ENCODE peak calls at places on chromosomes 7 and 10, in six cellular contexts. K is hepatocyte; V is PC-3; C is IMR-90; B is endodermal cell; H is CD8-positive, alpha-beta T cell. A is an unnamed sample.

GRCh38 chr7:157299613-157300405 is 37.0 kb upstream of the DNAJB6 start:
- DNase-seq in K (no peak), V (peak; percentile 26), C (no peak), B (peak; percentile 66), H (peak; percentile 35), A (no peak)

GRCh38 chr7:132412435-132412834 is 163.8 kb downstream of the PLXNA4 start:
- DNase-seq in K (no peak), V (no peak), C (no peak), B (no peak), H (no peak), A (no peak)

GRCh38 chr7:2151235-2151634 is 81.5 kb downstream of the MAD1L1 start:
- DNase-seq in K (no peak), V (no peak), C (no peak), B (no peak), H (no peak), A (no peak)

GRCh38 chr10:75226656-75227055 is 9.1 kb downstream of the COMTD1 start:
- DNase-seq in K (no peak), V (no peak), C (no peak), B (peak; percentile 56), H (no peak), A (no peak)

GRCh38 chr7:28587211-28587610 is 174.9 kb downstream of the CREB5 start:
- DNase-seq in K (peak; percentile 19), V (peak; percentile 65), C (peak; percentile 31), B (no peak), H (no peak), A (no peak)

GRCh38 chr7:80263321-80263720 is 128.7 kb downstream of the GNAI1 start:
- DNase-seq in K (no peak), V (no peak), C (no peak), B (no peak), H (no peak), A (no peak)

GRCh38 chr10:103915794-103916193 is 2.2 kb downstream of the STN1 start:
- DNase-seq in K (no peak), V (peak; percentile 22), C (no peak), B (no peak), H (no peak), A (no peak)

GRCh38 chr10:104925232-104925851 is 284.3 kb downstream of the SORCS3 start:
- DNase-seq in K (peak; percentile 76), V (peak; percentile 49), C (no peak), B (peak; percentile 85), H (peak; percentile 13), A (no peak)

GRCh38 chr10:127977368-127978009 is 70.6 kb downstream of the PTPRE start:
- DNase-seq in K (no peak), V (peak; percentile 17), C (peak; percentile 44), B (no peak), H (no peak), A (peak; percentile 70)

GRCh38 chr10:48231178-48231577 is 43.3 kb downstream of the FRMPD2 start:
- DNase-seq in K (no peak), V (no peak), C (no peak), B (no peak), H (no peak), A (no peak)

GRCh38 chr7:13055732-13056369 is 368.4 kb downstream of the ARL4A start:
- DNase-seq in K (no peak), V (no peak), C (no peak), B (no peak), H (no peak), A (no peak)

GRCh38 chr7:1881946-1882345 is 211.9 kb downstream of the ELFN1 start:
- DNase-seq in K (no peak), V (no peak), C (no peak), B (no peak), H (no peak), A (no peak)

GRCh38 chr7:155769701-155770100 is 42.6 kb downstream of the SHH start:
- DNase-seq in K (peak; percentile 69), V (no peak), C (no peak), B (peak; percentile 1), H (no peak), A (no peak)

GRCh38 chr7:4707980-4708411 is 25.9 kb downstream of the FOXK1 start:
- DNase-seq in K (no peak), V (no peak), C (no peak), B (peak; percentile 95), H (no peak), A (no peak)

GRCh38 chr10:8279598-8279997 is 225.1 kb downstream of the GATA3 start:
- DNase-seq in K (peak; percentile 24), V (peak; percentile 58), C (peak; percentile 8), B (no peak), H (no peak), A (no peak)

GRCh38 chr7:92754756-92755581 is 81.4 kb downstream of the CDK6 start:
- DNase-seq in K (no peak), V (no peak), C (no peak), B (peak; percentile 48), H (no peak), A (no peak)

GRCh38 chr7:70477051-70478010 is 654.6 kb upstream of the GALNT17 start:
- DNase-seq in K (peak; percentile 18), V (no peak), C (no peak), B (no peak), H (no peak), A (no peak)

GRCh38 chr7:148809856-148810255 is 74.2 kb downstream of the EZH2 start:
- DNase-seq in K (no peak), V (no peak), C (no peak), B (peak; percentile 74), H (no peak), A (no peak)

GRCh38 chr7:142319970-142320369 is 62.1 kb upstream of the PRSS58 start:
- DNase-seq in K (no peak), V (peak; percentile 40), C (no peak), B (peak; percentile 84), H (peak; percentile 37), A (no peak)

GRCh38 chr10:12590682-12591642 is 241.6 kb downstream of the CAMK1D start:
- DNase-seq in K (no peak), V (no peak), C (no peak), B (no peak), H (no peak), A (no peak)

GRCh38 chr7:108002726-108003590 is at the start of gene LAMB1:
- DNase-seq in K (peak; percentile 89), V (peak; percentile 69), C (peak; percentile 65), B (peak; percentile 92), H (no peak), A (peak; percentile 82)

GRCh38 chr7:136386876-136387275 is 409.7 kb upstream of the MTPN start:
- DNase-seq in K (no peak), V (no peak), C (no peak), B (no peak), H (no peak), A (no peak)

GRCh38 chr10:132709471-132709951 is 76.4 kb downstream of the NKX6-2 start:
- DNase-seq in K (no peak), V (no peak), C (no peak), B (peak; percentile 39), H (no peak), A (peak; percentile 54)

DNA sequence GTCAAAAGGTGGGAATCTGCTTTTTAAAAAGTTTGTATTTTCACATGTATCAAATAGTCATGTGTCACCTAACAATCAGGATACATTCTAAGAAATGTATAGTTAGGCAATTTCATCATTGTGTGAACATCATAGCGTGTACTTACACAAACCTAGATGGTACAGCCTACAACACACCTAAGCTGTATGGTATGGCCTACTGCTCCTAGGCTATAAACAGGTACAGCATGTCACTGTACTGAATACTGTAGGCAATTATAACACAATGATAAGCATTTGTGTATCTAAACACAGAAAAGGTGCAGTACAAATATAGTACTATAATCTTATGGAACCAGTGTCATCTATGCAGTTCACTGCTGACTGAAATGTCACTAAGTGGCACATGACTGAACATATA is 17.8 kb downstream of the COA1 start:
- DNase-seq in K (no peak), V (no peak), C (no peak), B (no peak), H (no peak), A (no peak)
- H3K9me3 ChIP-seq in K (no peaks in the 10 kb centered on the region), V (no peaks in the 10 kb centered on the region), C (no peaks in the 10 kb centered on the region), B (peaks cover 30% of the 10 kb centered on the region), H (no peaks in the 10 kb centered on the region), A (no peaks in the 10 kb centered on the region)

GRCh38 chr7:103445228-103446020 is 583 bp downstream of the SLC26A5 start:
- DNase-seq in K (peak; percentile 6), V (no peak), C (no peak), B (peak; percentile 80), H (no peak), A (no peak)
- H3K27ac ChIP-seq in K (no peak overlapping the region), V (no peak overlapping the region), C (no peak overlapping the region), B (no peak overlapping the region), H (no peak overlapping the region), A (no peak overlapping the region)

DNA sequence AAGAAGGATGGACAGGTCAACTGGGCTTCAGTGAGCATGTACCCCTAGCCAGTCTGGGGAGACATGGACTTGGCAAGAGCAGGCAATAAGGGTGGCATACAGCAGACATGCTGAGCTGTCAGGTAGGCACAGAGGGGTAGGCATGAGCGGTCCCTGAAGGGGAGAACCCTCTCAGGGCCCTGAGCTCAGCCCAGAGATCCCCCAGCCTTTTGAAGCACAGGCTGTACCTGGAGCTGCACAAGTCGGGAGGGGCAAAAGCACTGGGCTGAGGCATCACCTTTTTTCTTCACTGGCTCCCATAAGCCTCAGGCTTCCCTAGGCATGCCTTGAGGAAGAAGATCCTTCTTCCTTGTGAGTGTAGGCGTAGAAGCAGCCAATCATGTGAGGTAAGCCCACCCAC is 42.3 kb downstream of the ZNF727 start:
- DNase-seq in K (no peak), V (no peak), C (no peak), B (no peak), H (no peak), A (no peak)
- H3K9me3 ChIP-seq in K (no peaks in the 10 kb centered on the region), V (peaks cover 14% of the 10 kb centered on the region), C (peaks cover 37% of the 10 kb centered on the region), B (peaks cover 83% of the 10 kb centered on the region), H (peaks cover 9% of the 10 kb centered on the region), A (no peaks in the 10 kb centered on the region)

GRCh38 chr7:151552352-151553028 is 32.8 kb upstream of the RHEB start:
- DNase-seq in K (peak; percentile 28), V (peak; percentile 87), C (no peak), B (no peak), H (no peak), A (no peak)

GRCh38 chr7:151551820-151552219 is 32.1 kb upstream of the RHEB start:
- DNase-seq in K (no peak), V (no peak), C (peak; percentile 30), B (no peak), H (no peak), A (no peak)

GRCh38 chr7:151549644-151550043 is 29.9 kb upstream of the RHEB start:
- DNase-seq in K (no peak), V (no peak), C (no peak), B (no peak), H (no peak), A (no peak)

GRCh38 chr7:151549083-151549482 is 29.4 kb upstream of the RHEB start:
- DNase-seq in K (no peak), V (no peak), C (no peak), B (no peak), H (no peak), A (no peak)

DNA sequence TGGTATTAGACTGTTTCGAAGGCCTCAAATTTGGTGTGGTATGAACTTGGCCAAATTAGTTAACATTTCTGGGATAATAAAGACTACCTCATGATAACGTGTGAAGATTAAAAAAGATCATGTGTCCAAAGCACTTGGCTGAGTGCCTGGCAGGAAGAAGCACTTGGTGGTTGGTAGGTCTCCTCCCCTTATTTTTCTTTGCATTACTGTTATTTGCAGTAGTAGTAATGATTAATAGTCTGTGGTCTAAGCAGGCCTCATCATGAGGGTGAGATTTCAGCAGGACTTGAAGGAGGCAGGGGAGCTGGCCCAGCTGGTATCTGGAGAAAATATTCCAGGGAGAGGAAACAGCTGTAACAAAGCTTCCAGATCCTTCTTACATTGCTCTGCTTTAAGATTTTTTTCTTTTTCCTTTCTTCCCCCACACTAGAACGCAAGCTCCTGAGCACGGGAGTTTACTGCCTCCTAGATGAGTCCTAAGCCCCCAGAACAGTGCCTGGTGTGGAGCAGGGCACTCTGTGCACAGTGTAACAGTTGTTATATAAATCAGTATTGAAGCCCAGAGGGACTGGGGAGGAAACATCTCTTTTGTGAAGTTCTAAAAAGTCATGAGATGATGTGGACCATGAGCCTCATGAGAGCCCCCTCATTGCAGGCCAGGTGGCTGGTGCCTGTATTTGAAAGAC is 31.0 kb upstream of the RHEB start:
- DNase-seq in K (peak; percentile 48), V (peak; percentile 59), C (peak; percentile 89), B (no peak), H (no peak), A (no peak)
- H3K27ac ChIP-seq in K (no peak overlapping the region), V (no peak overlapping the region), C (peak overlapping the region; percentile 76), B (no peak overlapping the region), H (no peak overlapping the region), A (no peak overlapping the region)